ENCODE peak calls at places on chromosomes 5 and 9, in six cellular contexts. One of them, this sample, is unnamed.

GRCh38 chr9:125477089-125477544 is 215.5 kb downstream of the GAPVD1 start:
- DNase-seq in AG09309: no peak
- DNase-seq in coronary artery: no peak
- DNase-seq in PC-3: no peak
- DNase-seq in epithelial cell of esophagus: no peak
- DNase-seq in kidney: no peak
- DNase-seq in this sample: no peak

GRCh38 chr9:14170973-14171596 is 142.9 kb downstream of the NFIB start:
- DNase-seq in AG09309: no peak
- DNase-seq in coronary artery: no peak
- DNase-seq in PC-3: peak
- DNase-seq in epithelial cell of esophagus: peak
- DNase-seq in kidney: no peak
- DNase-seq in this sample: no peak

GRCh38 chr9:133493845-133494540 is 15.1 kb upstream of the SLC2A6 start:
- DNase-seq in AG09309: no peak
- DNase-seq in coronary artery: no peak
- DNase-seq in PC-3: no peak
- DNase-seq in epithelial cell of esophagus: no peak
- DNase-seq in kidney: peak
- DNase-seq in this sample: no peak

GRCh38 chr9:72326643-72327042 is 38.4 kb downstream of the ZFAND5 start:
- DNase-seq in AG09309: no peak
- DNase-seq in coronary artery: no peak
- DNase-seq in PC-3: no peak
- DNase-seq in epithelial cell of esophagus: no peak
- DNase-seq in kidney: no peak
- DNase-seq in this sample: no peak

GRCh38 chr5:157390179-157390923 is 69.7 kb upstream of the NIPAL4 start:
- DNase-seq in AG09309: peak
- DNase-seq in coronary artery: no peak
- DNase-seq in PC-3: peak
- DNase-seq in epithelial cell of esophagus: peak
- DNase-seq in kidney: peak
- DNase-seq in this sample: no peak

GRCh38 chr5:98031496-98031895 is 742.0 kb upstream of the RGMB start:
- DNase-seq in AG09309: no peak
- DNase-seq in coronary artery: no peak
- DNase-seq in PC-3: peak
- DNase-seq in epithelial cell of esophagus: no peak
- DNase-seq in kidney: no peak
- DNase-seq in this sample: no peak

GRCh38 chr5:151663617-151664322 is 22.9 kb downstream of the SPARC start:
- DNase-seq in AG09309: no peak
- DNase-seq in coronary artery: no peak
- DNase-seq in PC-3: peak
- DNase-seq in epithelial cell of esophagus: no peak
- DNase-seq in kidney: no peak
- DNase-seq in this sample: no peak

GRCh38 chr9:130039504-130040147 is 3.4 kb downstream of the FNBP1 start:
- DNase-seq in AG09309: no peak
- DNase-seq in coronary artery: peak
- DNase-seq in PC-3: peak
- DNase-seq in epithelial cell of esophagus: no peak
- DNase-seq in kidney: no peak
- DNase-seq in this sample: no peak

GRCh38 chr5:7245401-7245800 is 150.5 kb upstream of the ADCY2 start:
- DNase-seq in AG09309: no peak
- DNase-seq in coronary artery: no peak
- DNase-seq in PC-3: no peak
- DNase-seq in epithelial cell of esophagus: no peak
- DNase-seq in kidney: no peak
- DNase-seq in this sample: no peak

GRCh38 chr9:130478152-130478551 is 33.4 kb downstream of the ASS1 start:
- DNase-seq in AG09309: no peak
- DNase-seq in coronary artery: no peak
- DNase-seq in PC-3: no peak
- DNase-seq in epithelial cell of esophagus: no peak
- DNase-seq in kidney: no peak
- DNase-seq in this sample: no peak

GRCh38 chr5:51347704-51348103 is 35.5 kb upstream of the ISL1 start:
- DNase-seq in AG09309: no peak
- DNase-seq in coronary artery: no peak
- DNase-seq in PC-3: peak
- DNase-seq in epithelial cell of esophagus: peak
- DNase-seq in kidney: no peak
- DNase-seq in this sample: no peak
- TF ChIP-seq CTCF in AG09309: no peak
- TF ChIP-seq CTCF in coronary artery: no peak
- TF ChIP-seq CTCF in PC-3: peak
- TF ChIP-seq CTCF in epithelial cell of esophagus: peak
- TF ChIP-seq CTCF in kidney: no peak
- TF ChIP-seq CTCF in this sample: no peak

DNA sequence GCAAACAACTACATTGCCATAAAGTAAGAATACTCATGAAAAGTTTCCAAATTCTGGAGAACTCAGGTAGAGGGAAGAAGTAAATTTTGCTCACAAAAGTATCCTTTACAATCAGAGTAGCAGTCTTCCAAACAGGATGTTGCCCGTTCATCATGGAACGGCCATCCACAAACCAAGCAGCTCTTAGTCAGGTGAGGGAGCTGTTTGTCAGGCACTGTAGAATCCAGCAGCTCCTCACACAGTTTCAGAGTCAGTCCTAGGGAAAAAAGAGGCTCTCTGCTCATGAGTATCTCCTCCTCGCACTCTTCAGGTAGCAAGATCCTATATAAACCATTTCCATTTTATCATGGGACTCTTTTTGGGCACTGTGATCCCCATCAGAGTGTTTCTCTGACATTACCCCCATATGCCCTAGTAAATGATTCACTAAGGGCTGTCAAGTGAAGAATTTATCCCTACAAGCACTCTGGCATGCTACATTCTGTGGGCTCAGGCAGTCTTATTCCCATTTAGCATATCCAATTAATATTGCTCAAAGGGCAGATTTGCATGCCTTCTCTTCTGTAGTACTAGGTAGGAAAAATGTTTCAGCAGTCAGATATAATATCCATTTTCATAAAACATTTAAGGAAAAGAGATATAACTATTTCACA is 97.9 kb downstream of the WDR41 start:
- DNase-seq in AG09309: no peak
- DNase-seq in coronary artery: no peak
- DNase-seq in PC-3: no peak
- DNase-seq in epithelial cell of esophagus: no peak
- DNase-seq in kidney: no peak
- DNase-seq in this sample: no peak
- TF ChIP-seq CTCF in AG09309: no peak
- TF ChIP-seq CTCF in coronary artery: no peak
- TF ChIP-seq CTCF in PC-3: no peak
- TF ChIP-seq CTCF in epithelial cell of esophagus: no peak
- TF ChIP-seq CTCF in kidney: no peak
- TF ChIP-seq CTCF in this sample: no peak

GRCh38 chr5:57276353-57276752 is 102.5 kb downstream of the GPBP1 start:
- DNase-seq in AG09309: no peak
- DNase-seq in coronary artery: no peak
- DNase-seq in PC-3: no peak
- DNase-seq in epithelial cell of esophagus: no peak
- DNase-seq in kidney: no peak
- DNase-seq in this sample: no peak
- TF ChIP-seq CTCF in AG09309: no peak
- TF ChIP-seq CTCF in coronary artery: no peak
- TF ChIP-seq CTCF in PC-3: no peak
- TF ChIP-seq CTCF in epithelial cell of esophagus: no peak
- TF ChIP-seq CTCF in kidney: no peak
- TF ChIP-seq CTCF in this sample: no peak

DNA sequence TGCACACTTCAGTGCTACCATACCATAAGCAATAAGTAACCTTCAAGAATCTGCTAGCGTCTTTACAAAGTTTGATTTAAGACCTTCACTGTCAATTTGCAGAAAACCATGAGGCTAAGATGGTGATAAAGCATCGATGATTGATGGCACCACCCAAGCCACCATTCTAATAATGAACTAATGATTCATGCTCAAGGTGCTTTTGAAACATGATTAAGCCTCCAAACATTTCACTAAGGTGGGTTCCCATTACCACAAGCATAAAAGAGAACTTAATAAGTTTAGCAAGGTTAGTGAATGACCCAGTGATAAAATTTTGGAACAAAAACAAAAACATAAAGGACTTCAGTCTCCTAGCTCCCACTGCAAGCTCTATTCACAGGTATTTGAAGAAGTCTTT is 214.7 kb downstream of the FBXL17 start:
- DNase-seq in AG09309: no peak
- DNase-seq in coronary artery: no peak
- DNase-seq in PC-3: peak
- DNase-seq in epithelial cell of esophagus: peak
- DNase-seq in kidney: no peak
- DNase-seq in this sample: no peak
- TF ChIP-seq CTCF in AG09309: no peak
- TF ChIP-seq CTCF in coronary artery: no peak
- TF ChIP-seq CTCF in PC-3: no peak
- TF ChIP-seq CTCF in epithelial cell of esophagus: no peak
- TF ChIP-seq CTCF in kidney: no peak
- TF ChIP-seq CTCF in this sample: no peak

GRCh38 chr5:96896806-96897205 is 20.5 kb downstream of the ERAP2 start:
- DNase-seq in AG09309: no peak
- DNase-seq in coronary artery: no peak
- DNase-seq in PC-3: no peak
- DNase-seq in epithelial cell of esophagus: no peak
- DNase-seq in kidney: no peak
- DNase-seq in this sample: no peak

GRCh38 chr5:96893342-96893741 is 17.0 kb downstream of the ERAP2 start:
- DNase-seq in AG09309: peak
- DNase-seq in coronary artery: no peak
- DNase-seq in PC-3: peak
- DNase-seq in epithelial cell of esophagus: peak
- DNase-seq in kidney: no peak
- DNase-seq in this sample: no peak

GRCh38 chr5:96901384-96901783 is 25.1 kb downstream of the ERAP2 start:
- DNase-seq in AG09309: no peak
- DNase-seq in coronary artery: no peak
- DNase-seq in PC-3: no peak
- DNase-seq in epithelial cell of esophagus: no peak
- DNase-seq in kidney: no peak
- DNase-seq in this sample: no peak

GRCh38 chr5:96901841-96902240 is 25.5 kb downstream of the ERAP2 start:
- DNase-seq in AG09309: no peak
- DNase-seq in coronary artery: no peak
- DNase-seq in PC-3: peak
- DNase-seq in epithelial cell of esophagus: no peak
- DNase-seq in kidney: no peak
- DNase-seq in this sample: no peak

GRCh38 chr5:96896285-96896711 is 20.0 kb downstream of the ERAP2 start:
- DNase-seq in AG09309: no peak
- DNase-seq in coronary artery: no peak
- DNase-seq in PC-3: no peak
- DNase-seq in epithelial cell of esophagus: no peak
- DNase-seq in kidney: no peak
- DNase-seq in this sample: no peak
- TF ChIP-seq CTCF in AG09309: no peak
- TF ChIP-seq CTCF in coronary artery: no peak
- TF ChIP-seq CTCF in PC-3: no peak
- TF ChIP-seq CTCF in epithelial cell of esophagus: no peak
- TF ChIP-seq CTCF in kidney: no peak
- TF ChIP-seq CTCF in this sample: no peak

This sample was measured in mesothelial cell of epicardium.